ENCODE peak calls at places on chromosomes 6 and 20, in four cellular contexts. G is SK-N-SH, B is K562, U is HepG2. D is an unnamed sample.

GRCh38 chr6:131130546-131130925 is 4.7 kb upstream of the AKAP7 start:
- DNase-seq in U (no peak), B (no peak), G (no peak), D (no peak)

GRCh38 chr6:41197234-41197633 is 3.7 kb downstream of the TREML2 start:
- DNase-seq in B (no peak), U (no peak), G (no peak), D (no peak)

GRCh38 chr6:40640591-40641293 is 53.6 kb upstream of the LRFN2 start:
- DNase-seq in U (no peak), B (no peak), G (no peak), D (no peak)

GRCh38 chr20:33839591-33839990 is 28.4 kb downstream of the CHMP4B start:
- DNase-seq in U (no peak), B (no peak), G (peak; percentile 46), D (no peak)

GRCh38 chr6:151294561-151295101 is 54.9 kb downstream of the AKAP12 start:
- DNase-seq in B (no peak), U (no peak), G (no peak), D (no peak)

GRCh38 chr20:64212750-64213149 is 42.8 kb upstream of the PCMTD2 start:
- DNase-seq in G (no peak), U (no peak), B (no peak), D (no peak)

GRCh38 chr6:43944908-43945777 is 175.1 kb downstream of the VEGFA start:
- DNase-seq in B (no peak), G (no peak), U (no peak), D (no peak)

GRCh38 chr6:133951881-133952814 is 876 bp upstream of the TBPL1 start:
- DNase-seq in G (peak; percentile 78), B (peak; percentile 63), U (peak; percentile 77), D (peak; percentile 49)

GRCh38 chr6:146931214-146931613 is 273.0 kb upstream of the STXBP5 start:
- DNase-seq in G (no peak), U (peak; percentile 21), B (no peak), D (no peak)

GRCh38 chr6:119966484-119966883 is 616.9 kb upstream of the MAN1A1 start:
- DNase-seq in B (peak; percentile 16), G (no peak), U (peak; percentile 14), D (no peak)

GRCh38 chr6:129583864-129584263 is 126.1 kb downstream of the ARHGAP18 start:
- DNase-seq in G (no peak), B (no peak), U (no peak), D (no peak)

GRCh38 chr6:63527658-63528514 is 44.4 kb upstream of the LOC128125822 start:
- DNase-seq in G (no peak), U (peak; percentile 99), B (no peak), D (peak; percentile 94)

GRCh38 chr6:36735110-36735971 is 37.7 kb downstream of the RAB44 start:
- DNase-seq in B (no peak), G (no peak), U (no peak), D (no peak)

GRCh38 chr6:73285674-73286283 is 22.8 kb upstream of the KHDC1 start:
- DNase-seq in G (peak; percentile 47), U (peak; percentile 25), B (peak; percentile 56), D (peak; percentile 23)

GRCh38 chr6:114144887-114145851 is 174.2 kb upstream of the HDAC2 start:
- DNase-seq in B (no peak), U (peak; percentile 98), G (no peak), D (no peak)

GRCh38 chr6:20719980-20720379 is 185.7 kb downstream of the CDKAL1 start:
- DNase-seq in G (no peak), U (no peak), B (no peak), D (no peak)

GRCh38 chr6:5151955-5152401 is 66.8 kb downstream of the PPP1R3G start:
- DNase-seq in G (no peak), B (no peak), U (no peak), D (no peak)

GRCh38 chr20:59316911-59317310 is 16.5 kb downstream of the EDN3 start:
- DNase-seq in B (no peak), G (no peak), U (no peak), D (no peak)

GRCh38 chr6:167676666-167677421 is 149.9 kb upstream of the AFDN start:
- DNase-seq in G (no peak), B (no peak), U (peak; percentile 44), D (no peak)

GRCh38 chr20:21702553-21703467 is 2.7 kb upstream of the PAX1 start:
- DNase-seq in B (peak; percentile 35), G (peak; percentile 80), U (peak; percentile 39), D (no peak)

GRCh38 chr20:3031524-3032147 is 11.8 kb upstream of the GNRH2 start:
- DNase-seq in G (no peak), B (no peak), U (no peak), D (no peak)

GRCh38 chr6:82348130-82348529 is 15.5 kb upstream of the TPBG start:
- DNase-seq in U (no peak), B (peak; percentile 26), G (no peak), D (no peak)

GRCh38 chr20:47108994-47109393 is 214.4 kb downstream of the EYA2 start:
- DNase-seq in B (no peak), G (no peak), U (no peak), D (no peak)

GRCh38 chr20:53642196-53643030 is 48.8 kb upstream of the ZNF217 start:
- DNase-seq in G (no peak), B (peak; percentile 64), U (peak; percentile 99), D (peak; percentile 89)

GRCh38 chr6:47736083-47736700 is 37.8 kb downstream of the ADGRF4 start:
- DNase-seq in B (no peak), G (no peak), U (no peak), D (no peak)

GRCh38 chr6:32070814-32071466 is 32.7 kb downstream of the CYP21A2 start:
- DNase-seq in G (no peak), U (no peak), B (no peak), D (no peak)
- TF ChIP-seq ELF1 in G (no peak), U (no peak), B (no peak), D (no peak)

GRCh38 chr6:166257911-166258318 is 50.3 kb downstream of the PRR18 start:
- DNase-seq in U (no peak), B (no peak), G (no peak), D (no peak)
- TF ChIP-seq ELF1 in U (no peak), B (no peak), G (no peak), D (no peak)

GRCh38 chr20:37525810-37526209 is 1.9 kb downstream of the BLCAP start:
- DNase-seq in U (no peak), B (no peak), G (no peak), D (no peak)

GRCh38 chr20:37527638-37528441 is at the start of gene BLCAP:
- DNase-seq in B (peak; percentile 95), G (peak; percentile 97), U (peak; percentile 93), D (peak; percentile 73)

GRCh38 chr20:37524859-37525708 is 2.6 kb downstream of the BLCAP start:
- DNase-seq in U (no peak), G (no peak), B (no peak), D (no peak)

GRCh38 chr20:37526839-37527637 is 638 bp downstream of the BLCAP start:
- DNase-seq in B (no peak), U (no peak), G (peak; percentile 49), D (no peak)

DNA sequence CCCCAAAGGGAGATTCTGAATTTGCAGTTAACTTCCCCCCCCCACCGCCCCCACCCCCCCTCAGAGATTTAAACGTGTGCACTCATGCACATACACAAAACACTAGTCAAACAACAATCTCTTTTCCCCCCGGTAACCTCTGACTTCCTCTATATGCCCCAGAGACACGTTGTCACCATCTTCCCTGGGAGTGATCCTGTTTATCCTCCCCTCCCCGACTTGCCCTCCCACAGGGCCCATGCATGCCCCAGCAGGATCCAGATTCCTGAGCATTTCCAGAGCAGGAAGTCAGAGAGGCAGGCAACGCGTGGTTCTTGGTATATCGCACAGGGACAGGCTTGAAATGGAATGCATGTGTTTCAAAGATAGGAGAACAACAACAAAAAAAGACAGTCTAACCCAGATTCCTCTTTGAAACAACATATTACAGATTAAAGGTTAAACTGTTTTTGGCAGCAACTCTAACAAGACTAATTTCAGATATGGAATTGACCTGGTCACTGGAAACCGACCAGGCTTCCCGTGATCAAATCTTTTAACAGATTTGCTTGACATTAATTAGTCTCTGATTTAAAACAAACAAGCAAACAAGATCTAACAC is 1.3 kb downstream of the BLCAP start:
- DNase-seq in G (peak; percentile 82), B (peak; percentile 71), U (peak; percentile 73), D (no peak)
- TF ChIP-seq ELF1 in G (peak; percentile 50), B (peak; percentile 30), U (peak; percentile 78), D (no peak)

DNA sequence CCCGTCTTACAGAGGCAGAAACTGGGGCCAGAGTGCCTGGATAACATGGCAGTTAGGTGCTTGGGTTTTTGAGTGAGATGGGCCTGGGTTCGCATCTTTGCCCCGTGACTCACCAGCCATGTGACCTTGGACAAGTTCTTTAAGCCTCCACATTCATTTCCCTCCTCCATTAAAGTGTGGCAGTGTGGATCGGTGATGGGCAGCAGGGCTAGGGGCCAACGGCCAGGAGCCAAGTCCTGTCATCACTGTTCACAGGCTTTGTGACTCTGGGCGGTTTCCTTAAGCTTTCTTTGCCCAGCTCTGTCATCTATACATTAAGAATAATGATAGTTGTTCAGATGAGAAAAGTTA is 85.5 kb upstream of the PMEPA1 start:
- DNase-seq in B (no peak), G (no peak), U (peak; percentile 39), D (no peak)
- TF ChIP-seq ELF1 in B (no peak), G (no peak), U (no peak), D (no peak)

GRCh38 chr6:71619836-71620235 is 266.5 kb upstream of the RIMS1 start:
- DNase-seq in B (no peak), U (no peak), G (no peak), D (no peak)
- TF ChIP-seq ELF1 in B (no peak), U (no peak), G (no peak), D (no peak)

DNA sequence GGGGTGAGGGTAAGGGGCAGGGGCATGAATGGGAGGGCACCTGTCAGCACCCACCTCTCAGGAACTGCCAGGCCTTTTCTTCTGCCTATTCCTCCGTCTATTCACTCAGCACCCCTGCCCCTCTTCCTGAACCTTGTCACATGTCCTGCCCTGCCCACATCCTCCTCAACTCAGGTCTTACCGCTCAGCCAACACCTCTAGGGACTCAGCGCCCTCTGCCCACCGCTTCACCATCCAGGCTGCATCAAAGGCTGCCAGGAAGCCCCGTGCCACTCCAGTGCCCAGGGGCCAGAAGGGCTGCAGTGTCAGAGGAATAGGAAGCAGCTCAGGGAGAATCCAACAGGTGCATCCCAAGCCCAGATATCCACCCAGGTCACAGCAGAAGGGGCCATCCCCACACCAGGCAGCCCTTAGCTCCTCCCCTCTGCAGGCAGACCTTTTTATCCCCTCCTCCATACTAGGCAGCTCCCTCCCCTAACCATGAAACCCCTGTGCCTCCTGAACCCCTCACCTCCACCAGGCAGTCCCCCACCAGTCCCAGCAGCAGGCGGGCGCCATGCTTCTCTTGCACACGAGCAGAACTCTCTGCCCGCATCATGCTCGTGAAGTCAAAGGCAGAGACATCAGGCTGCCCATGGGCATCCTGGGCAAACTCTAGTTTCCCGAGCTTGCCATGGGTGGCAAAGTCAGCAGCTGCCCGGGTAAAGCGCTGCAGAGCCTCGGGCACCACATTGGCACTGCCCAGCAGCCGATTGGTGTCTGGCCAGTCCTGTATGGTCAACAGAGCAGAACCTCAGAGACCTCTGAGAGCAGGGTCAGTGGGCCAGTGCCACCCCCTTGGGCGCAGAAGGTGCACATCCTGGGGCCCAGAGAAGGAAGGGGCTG is 5.5 kb downstream of the MICAL1 start:
- DNase-seq in G (no peak), U (no peak), B (no peak), D (no peak)
- TF ChIP-seq ELF1 in G (no peak), U (no peak), B (no peak), D (no peak)

D was measured in HCT116.